ENCODE peak calls at places on chromosome 2, in five cellular contexts. One of them, this sample, is unnamed.

GRCh38 chr2:222264791-222265320 is 33.9 kb downstream of the PAX3 start:
- ATAC-seq in activated T-cell treated with anti-CD3 and anti-CD28 coated beads, Interleukin-2, amount 50 U/mL, for 4 hours: no peak
- ATAC-seq in lower lobe of right lung: no peak
- ATAC-seq in activated CD4-positive, alpha-beta T cell treated with anti-CD3 and anti-CD28 coated beads for 36 hours: no peak
- ATAC-seq in HCT116: no peak
- ATAC-seq in this sample: no peak

GRCh38 chr2:61714210-61714609 is 139.7 kb downstream of the FAM161A start:
- ATAC-seq in HCT116: no peak
- ATAC-seq in activated CD4-positive, alpha-beta T cell treated with anti-CD3 and anti-CD28 coated beads for 36 hours: no peak
- ATAC-seq in lower lobe of right lung: no peak
- ATAC-seq in activated T-cell treated with anti-CD3 and anti-CD28 coated beads, Interleukin-2, amount 50 U/mL, for 4 hours: no peak
- ATAC-seq in this sample: no peak

GRCh38 chr2:175855794-175856453 is 146.1 kb downstream of the LNPK start:
- ATAC-seq in activated CD4-positive, alpha-beta T cell treated with anti-CD3 and anti-CD28 coated beads for 36 hours: no peak
- ATAC-seq in activated T-cell treated with anti-CD3 and anti-CD28 coated beads, Interleukin-2, amount 50 U/mL, for 4 hours: no peak
- ATAC-seq in HCT116: peak
- ATAC-seq in lower lobe of right lung: no peak
- ATAC-seq in this sample: no peak

GRCh38 chr2:9990735-9991134 is 39.2 kb downstream of the GRHL1 start:
- ATAC-seq in HCT116: no peak
- ATAC-seq in activated T-cell treated with anti-CD3 and anti-CD28 coated beads, Interleukin-2, amount 50 U/mL, for 4 hours: no peak
- ATAC-seq in lower lobe of right lung: peak
- ATAC-seq in activated CD4-positive, alpha-beta T cell treated with anti-CD3 and anti-CD28 coated beads for 36 hours: no peak
- ATAC-seq in this sample: no peak

GRCh38 chr2:75523313-75524275 is 37.1 kb downstream of the EVA1A start:
- ATAC-seq in activated CD4-positive, alpha-beta T cell treated with anti-CD3 and anti-CD28 coated beads for 36 hours: peak
- ATAC-seq in lower lobe of right lung: peak
- ATAC-seq in activated T-cell treated with anti-CD3 and anti-CD28 coated beads, Interleukin-2, amount 50 U/mL, for 4 hours: peak
- ATAC-seq in HCT116: peak
- ATAC-seq in this sample: peak

GRCh38 chr2:233728723-233729301 is at the start of gene UGT1A3:
- ATAC-seq in activated T-cell treated with anti-CD3 and anti-CD28 coated beads, Interleukin-2, amount 50 U/mL, for 4 hours: no peak
- ATAC-seq in activated CD4-positive, alpha-beta T cell treated with anti-CD3 and anti-CD28 coated beads for 36 hours: no peak
- ATAC-seq in lower lobe of right lung: no peak
- ATAC-seq in HCT116: no peak
- ATAC-seq in this sample: no peak

GRCh38 chr2:198297350-198297749 is 493.0 kb downstream of the PLCL1 start:
- ATAC-seq in activated T-cell treated with anti-CD3 and anti-CD28 coated beads, Interleukin-2, amount 50 U/mL, for 4 hours: no peak
- ATAC-seq in lower lobe of right lung: no peak
- ATAC-seq in activated CD4-positive, alpha-beta T cell treated with anti-CD3 and anti-CD28 coated beads for 36 hours: no peak
- ATAC-seq in HCT116: no peak
- ATAC-seq in this sample: no peak

GRCh38 chr2:218883491-218884490 is 3.1 kb downstream of the WNT10A start:
- ATAC-seq in lower lobe of right lung: peak
- ATAC-seq in activated CD4-positive, alpha-beta T cell treated with anti-CD3 and anti-CD28 coated beads for 36 hours: no peak
- ATAC-seq in HCT116: peak
- ATAC-seq in activated T-cell treated with anti-CD3 and anti-CD28 coated beads, Interleukin-2, amount 50 U/mL, for 4 hours: peak
- ATAC-seq in this sample: peak

GRCh38 chr2:135174802-135175093 is 122.7 kb downstream of the RAB3GAP1 start:
- ATAC-seq in lower lobe of right lung: no peak
- ATAC-seq in HCT116: no peak
- ATAC-seq in activated T-cell treated with anti-CD3 and anti-CD28 coated beads, Interleukin-2, amount 50 U/mL, for 4 hours: no peak
- ATAC-seq in activated CD4-positive, alpha-beta T cell treated with anti-CD3 and anti-CD28 coated beads for 36 hours: no peak
- ATAC-seq in this sample: no peak

GRCh38 chr2:203819434-203820133 is 48.0 kb upstream of the CTLA4 start:
- ATAC-seq in activated T-cell treated with anti-CD3 and anti-CD28 coated beads, Interleukin-2, amount 50 U/mL, for 4 hours: no peak
- ATAC-seq in activated CD4-positive, alpha-beta T cell treated with anti-CD3 and anti-CD28 coated beads for 36 hours: no peak
- ATAC-seq in lower lobe of right lung: no peak
- ATAC-seq in HCT116: no peak
- ATAC-seq in this sample: no peak

GRCh38 chr2:21633015-21633414 is 509.2 kb downstream of the TDRD15 start:
- ATAC-seq in lower lobe of right lung: no peak
- ATAC-seq in HCT116: no peak
- ATAC-seq in activated CD4-positive, alpha-beta T cell treated with anti-CD3 and anti-CD28 coated beads for 36 hours: no peak
- ATAC-seq in activated T-cell treated with anti-CD3 and anti-CD28 coated beads, Interleukin-2, amount 50 U/mL, for 4 hours: no peak
- ATAC-seq in this sample: no peak

GRCh38 chr2:152162141-152162540 is 13.4 kb downstream of the STAM2 start:
- ATAC-seq in activated CD4-positive, alpha-beta T cell treated with anti-CD3 and anti-CD28 coated beads for 36 hours: no peak
- ATAC-seq in HCT116: no peak
- ATAC-seq in activated T-cell treated with anti-CD3 and anti-CD28 coated beads, Interleukin-2, amount 50 U/mL, for 4 hours: no peak
- ATAC-seq in lower lobe of right lung: no peak
- ATAC-seq in this sample: no peak